ENCODE peak calls at places on chromosomes 13 and 19, in nine cellular contexts. E, B, R, V, N, A, P, K and C are unnamed samples.

GRCh38 chr19:18234194-18234593 is 8.0 kb upstream of the PDE4C start:
- DNase-seq in R (no peak), K (peak), P (no peak), B (no peak), A (no peak), N (no peak), V (no peak), E (no peak), C (no peak)

GRCh38 chr19:38640368-38640767 is 7.1 kb upstream of the ACTN4 start:
- DNase-seq in N (no peak), E (peak), K (no peak), P (no peak), V (no peak), A (no peak), B (no peak), R (no peak), C (no peak)

GRCh38 chr13:49351871-49352270 is 92.0 kb downstream of the CAB39L start:
- DNase-seq in P (no peak), B (no peak), R (no peak), A (no peak), K (no peak), N (no peak), V (no peak), E (no peak), C (no peak)

GRCh38 chr13:50713849-50714248 is 129.6 kb downstream of the DLEU7 start:
- DNase-seq in R (peak), K (no peak), E (no peak), N (peak), B (no peak), P (no peak), A (no peak), V (peak), C (no peak)

GRCh38 chr19:53982611-53983010 is 8.8 kb upstream of the CACNG6 start:
- DNase-seq in V (no peak), R (no peak), P (no peak), A (peak), K (peak), N (peak), E (no peak), B (peak), C (no peak)

GRCh38 chr13:91248249-91248648 is 99.2 kb upstream of the MIR17HG start:
- DNase-seq in V (no peak), N (no peak), B (no peak), E (no peak), K (no peak), R (no peak), A (no peak), P (no peak), C (no peak)

GRCh38 chr19:5694952-5695648 is 5.0 kb downstream of the RPL36 start:
- DNase-seq in N (no peak), A (no peak), B (no peak), P (peak), E (no peak), K (peak), V (no peak), R (no peak), C (no peak)

GRCh38 chr19:54084410-54084809 is 3.2 kb upstream of the TARM1 start:
- DNase-seq in B (no peak), N (no peak), P (no peak), A (no peak), R (no peak), K (no peak), V (no peak), E (no peak), C (no peak)

GRCh38 chr13:87954116-87954515 is 282.9 kb downstream of the SLITRK5 start:
- DNase-seq in E (no peak), B (no peak), R (no peak), K (no peak), P (no peak), N (peak), A (peak), V (no peak), C (no peak)

GRCh38 chr19:49361438-49362047 is 673 bp downstream of the TEAD2 start:
- DNase-seq in P (peak), V (peak), B (peak), A (peak), N (peak), E (peak), K (peak), R (no peak), C (peak)

GRCh38 chr19:56837892-56838679 is 2.4 kb downstream of the PEG3 start:
- DNase-seq in P (peak), K (no peak), B (peak), E (no peak), V (no peak), A (peak), N (peak), R (no peak), C (no peak)

GRCh38 chr19:38388310-38389100 is at the start of gene SPRED3:
- DNase-seq in A (no peak), V (no peak), R (no peak), P (no peak), N (peak), K (peak), E (peak), B (peak), C (no peak)

GRCh38 chr19:4692275-4693077 is 22.3 kb upstream of the MYDGF start:
- DNase-seq in P (no peak), R (no peak), A (no peak), E (no peak), N (no peak), B (no peak), K (no peak), V (no peak), C (no peak)

GRCh38 chr13:97834255-97834654 is 119.2 kb upstream of the IPO5 start:
- DNase-seq in R (no peak), V (no peak), P (no peak), A (no peak), E (no peak), N (peak), B (no peak), K (no peak), C (no peak)
- TF ChIP-seq CTCF in R (no peak), V (no peak), P (no peak), A (peak), E (no peak), N (no peak), B (no peak), K (peak), C (no peak)

DNA sequence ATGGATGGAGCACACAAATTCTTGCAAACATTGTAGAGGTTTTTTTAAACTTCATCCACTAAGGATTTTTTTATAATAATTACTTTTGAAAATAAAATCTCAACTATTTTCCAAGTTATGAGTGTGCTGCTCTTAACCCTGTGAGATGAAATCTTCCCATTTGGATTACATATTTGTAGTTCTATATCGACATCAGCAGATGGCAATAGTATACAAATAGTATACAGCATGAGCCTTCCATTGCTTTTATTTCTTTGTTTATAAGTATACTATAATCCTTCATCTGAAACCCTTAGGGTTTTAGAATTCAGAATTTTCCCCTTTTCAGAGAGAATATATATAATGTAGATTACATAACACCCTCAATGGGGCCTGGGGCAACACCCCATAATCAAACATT is 70.5 kb downstream of the GJA3 start:
- DNase-seq in B (no peak), N (peak), E (no peak), P (no peak), A (peak), K (no peak), R (no peak), V (no peak), C (no peak)
- TF ChIP-seq CTCF in B (no peak), N (no peak), E (no peak), P (no peak), A (peak), K (no peak), R (peak), V (peak), C (peak)

DNA sequence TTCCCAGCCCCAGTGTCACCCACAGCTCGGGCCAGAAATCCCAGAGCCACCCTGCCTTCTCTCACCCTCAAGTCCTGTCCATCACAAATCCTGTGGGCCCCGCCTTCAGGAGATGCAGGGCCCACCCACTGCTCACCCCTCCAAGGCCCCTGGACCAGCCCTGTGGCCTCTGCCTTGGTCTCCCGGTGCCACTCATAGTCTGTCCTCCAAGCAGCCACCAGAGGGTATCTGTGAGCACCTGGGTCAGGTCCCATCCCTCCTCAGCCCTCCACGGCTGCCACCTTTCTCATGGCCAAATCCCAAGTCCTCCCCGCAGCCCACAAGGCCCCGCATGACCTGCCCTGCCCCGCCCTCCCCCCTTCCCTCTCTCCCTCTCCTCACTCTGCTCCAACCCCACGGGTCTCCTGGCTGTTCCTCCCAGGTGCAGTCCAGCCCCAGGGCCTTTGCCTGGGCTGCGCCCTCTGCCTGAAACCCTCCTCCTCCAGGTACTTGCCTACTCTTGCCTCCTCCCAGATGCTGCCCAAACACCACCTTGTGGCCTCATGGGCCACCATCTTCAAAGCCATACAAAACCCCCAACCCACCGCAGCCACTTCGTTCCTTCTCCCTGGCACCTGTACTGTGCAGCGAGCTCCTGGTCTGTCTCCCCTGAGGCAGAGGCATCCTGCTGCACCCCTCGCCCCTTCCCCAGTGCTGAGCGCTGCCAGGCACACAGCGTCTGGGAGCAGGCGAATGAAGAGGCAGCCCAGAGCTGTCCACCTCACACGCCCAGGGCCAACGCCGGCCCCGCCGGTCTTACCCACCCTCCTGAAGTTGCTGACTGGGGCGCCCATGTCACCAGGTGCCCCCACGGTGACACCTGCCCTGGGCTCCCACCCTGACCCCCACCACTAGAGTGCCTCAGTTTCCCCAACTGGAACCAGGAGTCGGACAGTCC is 13.2 kb upstream of the UQCR11 start:
- DNase-seq in B (no peak), V (no peak), A (no peak), N (no peak), K (peak), E (peak), P (no peak), R (no peak), C (peak)
- TF ChIP-seq CTCF in B (no peak), V (peak), A (no peak), N (peak), K (peak), E (no peak), P (no peak), R (no peak), C (peak)

DNA sequence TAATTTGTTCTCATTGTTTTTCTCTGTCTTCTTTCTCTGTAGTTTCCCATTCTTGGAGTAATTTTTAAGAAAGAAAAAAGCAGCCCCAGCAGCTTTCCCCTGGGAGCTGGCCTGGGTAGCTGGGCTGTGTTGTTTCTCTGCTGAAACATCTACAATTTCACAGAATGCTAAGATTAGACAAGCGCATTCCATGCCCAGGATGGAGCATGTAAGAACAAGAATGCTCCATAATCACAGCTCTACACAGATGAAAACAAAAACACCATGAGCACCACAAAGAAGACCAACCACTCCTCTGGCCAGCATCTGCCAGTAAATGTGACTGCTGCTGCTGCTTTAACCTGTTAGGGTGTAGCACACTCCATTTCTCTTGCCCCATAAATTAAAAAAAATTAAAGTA is 239.2 kb upstream of the SLITRK1 start:
- DNase-seq in R (no peak), B (no peak), P (no peak), N (no peak), A (peak), V (no peak), K (no peak), E (no peak), C (no peak)
- TF ChIP-seq CTCF in R (no peak), B (no peak), P (no peak), N (no peak), A (no peak), V (no peak), K (no peak), E (no peak), C (no peak)

GRCh38 chr19:7994114-7994513 is 11.3 kb downstream of the ELAVL1 start:
- DNase-seq in P (no peak), E (no peak), A (no peak), N (no peak), V (no peak), B (no peak), R (no peak), K (peak), C (no peak)
- TF ChIP-seq CTCF in P (no peak), E (no peak), A (no peak), N (no peak), V (no peak), B (no peak), R (no peak), K (peak), C (no peak)

GRCh38 chr13:113863511-113864302 is at the start of gene GAS6:
- DNase-seq in P (peak), E (peak), K (peak), A (no peak), N (peak), R (peak), V (no peak), B (peak), C (no peak)
- TF ChIP-seq CTCF in P (no peak), E (no peak), K (peak), A (no peak), N (no peak), R (no peak), V (no peak), B (no peak), C (no peak)

DNA sequence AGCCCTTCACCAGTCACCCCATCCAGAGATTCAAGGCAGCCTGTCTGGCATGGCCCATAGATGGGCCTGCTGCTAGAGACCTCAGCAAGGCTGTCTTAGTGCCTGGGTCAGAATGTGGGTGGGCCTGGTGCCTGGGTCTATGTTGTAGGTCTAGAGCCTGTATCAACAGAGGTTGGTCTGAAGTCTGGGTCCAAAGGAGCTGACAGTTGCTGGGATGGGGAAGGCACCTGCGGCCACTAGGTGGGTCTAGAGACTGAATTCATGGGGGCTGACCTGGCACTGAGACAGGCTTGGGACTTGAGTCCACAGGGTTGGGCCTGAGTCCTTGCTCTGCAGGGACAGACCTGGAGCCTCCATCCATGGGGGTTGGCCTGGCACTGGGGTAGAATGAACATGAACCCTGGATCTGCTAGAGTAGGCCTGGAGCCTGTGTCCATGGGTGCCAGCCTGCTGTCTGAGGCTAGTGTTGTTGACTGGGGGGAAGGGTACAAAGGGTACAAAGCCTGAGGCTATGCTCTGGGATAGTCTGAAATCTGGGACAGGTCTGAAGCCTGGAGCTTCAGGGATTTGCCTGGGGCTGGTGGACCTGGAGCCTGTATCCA is 516.8 kb downstream of the OLFM4 start:
- DNase-seq in K (peak), P (no peak), R (no peak), V (no peak), E (no peak), A (no peak), N (no peak), B (no peak), C (no peak)
- TF ChIP-seq CTCF in K (peak), P (no peak), R (no peak), V (no peak), E (no peak), A (no peak), N (no peak), B (no peak), C (no peak)